ENCODE peak calls at places on chromosome 21, in eight cellular contexts. G is mesendoderm, T is NCI-H2029, R is Kasumi-1, X is IMR-90, L is substantia nigra, N is right cardiac atrium, J is foreskin fibroblast. D is an unnamed sample.

GRCh38 chr21:44972821-44973220 is 33.0 kb downstream of the SLX9 start:
- DNase-seq in G (no peak), T (no peak), R (no peak), X (peak), L (no peak), N (no peak), J (peak), D (peak)

GRCh38 chr21:29189358-29189757 is 58.9 kb downstream of the MAP3K7CL start:
- DNase-seq in G (no peak), T (no peak), R (no peak), X (peak), L (no peak), N (no peak), J (no peak), D (no peak)

GRCh38 chr21:44012474-44013379 is 618 bp downstream of the TRAPPC10 start:
- DNase-seq in G (peak), T (peak), R (peak), X (peak), L (no peak), N (peak), J (peak), D (peak)

GRCh38 chr21:15775981-15776380 is 46.2 kb downstream of the USP25 start:
- DNase-seq in G (no peak), T (no peak), R (no peak), X (peak), L (no peak), N (no peak), J (peak), D (peak)

GRCh38 chr21:43902441-43902840 is 37.4 kb downstream of the AGPAT3 start:
- DNase-seq in G (no peak), T (no peak), R (no peak), X (peak), L (no peak), N (no peak), J (no peak), D (peak)

GRCh38 chr21:37257967-37258877 is 8.9 kb downstream of the VPS26C start:
- DNase-seq in G (peak), T (peak), R (peak), X (peak), L (peak), N (peak), J (peak), D (no peak)

GRCh38 chr21:35920428-35920827 is 139.9 kb downstream of the SETD4 start:
- DNase-seq in G (no peak), T (no peak), R (no peak), X (no peak), L (no peak), N (no peak), J (no peak), D (no peak)

GRCh38 chr21:35179990-35180557 is 131.0 kb upstream of the RUNX1 start:
- DNase-seq in G (no peak), T (no peak), R (no peak), X (peak), L (no peak), N (no peak), J (peak), D (peak)

GRCh38 chr21:38909109-38909508 is 103.4 kb downstream of the ETS2 start:
- DNase-seq in G (peak), T (no peak), R (no peak), X (no peak), L (no peak), N (no peak), J (no peak), D (no peak)

GRCh38 chr21:33948096-33948950 is 32.7 kb upstream of the ATP5PO start:
- DNase-seq in G (peak), T (peak), R (peak), X (peak), L (no peak), N (peak), J (peak), D (peak)

GRCh38 chr21:14403681-14404318 is 20.9 kb upstream of the HSPA13 start:
- DNase-seq in G (no peak), T (no peak), R (peak), X (peak), L (no peak), N (no peak), J (peak), D (peak)

GRCh38 chr21:42080788-42081083 is 9.6 kb downstream of the UMODL1 start:
- DNase-seq in G (no peak), T (no peak), R (no peak), X (peak), L (no peak), N (peak), J (peak), D (peak)

GRCh38 chr21:37914211-37914900 is 1.9 kb downstream of the KCNJ6 start:
- DNase-seq in G (peak), T (peak), R (no peak), X (peak), L (no peak), N (peak), J (no peak), D (peak)

GRCh38 chr21:42561742-42562141 is 48.1 kb downstream of the SLC37A1 start:
- DNase-seq in G (no peak), T (peak), R (no peak), X (no peak), L (no peak), N (no peak), J (no peak), D (no peak)